ENCODE peak calls at places on chromosomes 5 and 9, in five cellular contexts. W, V, L, G and A are unnamed samples.
A peak's percentile ranks its signal among the peaks of the same experiment; 100 is the strongest.

GRCh38 chr5:12354686-12355085 is 450.4 kb upstream of the CTNND2 start:
- DNase-seq in W (no peak), V (no peak), L (no peak), G (no peak), A (no peak)

GRCh38 chr5:151571270-151572173 is 19.6 kb downstream of the FAT2 start:
- DNase-seq in W (no peak), V (no peak), L (no peak), G (no peak), A (no peak)

GRCh38 chr5:113375492-113376060 is 59.2 kb downstream of the TSSK1B start:
- DNase-seq in W (no peak), V (peak; percentile 21), L (no peak), G (no peak), A (no peak)

GRCh38 chr9:114409103-114409780 is 21.5 kb upstream of the AKNA start:
- DNase-seq in W (peak; percentile 53), V (no peak), L (no peak), G (peak; percentile 36), A (no peak)

GRCh38 chr9:34869390-34869789 is 88.7 kb upstream of the PHF24 start:
- DNase-seq in W (peak; percentile 16), V (no peak), L (no peak), G (peak; percentile 57), A (no peak)

GRCh38 chr5:92899611-92900010 is 681.4 kb downstream of the NR2F1-AS1 start:
- DNase-seq in W (no peak), V (no peak), L (no peak), G (no peak), A (no peak)

GRCh38 chr9:94861589-94862241 is 135.2 kb downstream of the AOPEP start:
- DNase-seq in W (no peak), V (no peak), L (no peak), G (peak; percentile 86), A (no peak)

GRCh38 chr9:37976714-37977477 is 73.0 kb upstream of the SLC25A51 start:
- DNase-seq in W (peak; percentile 90), V (no peak), L (peak; percentile 85), G (peak; percentile 90), A (no peak)

GRCh38 chr9:114431003-114431402 is 43.2 kb upstream of the AKNA start:
- DNase-seq in W (no peak), V (no peak), L (no peak), G (no peak), A (no peak)

GRCh38 chr5:157802747-157803146 is 56.2 kb downstream of the CLINT1 start:
- DNase-seq in W (no peak), V (no peak), L (no peak), G (no peak), A (no peak)

GRCh38 chr5:10702911-10703491 is 58.0 kb downstream of the DAP start:
- DNase-seq in W (peak; percentile 49), V (no peak), L (no peak), G (no peak), A (peak; percentile 91)

GRCh38 chr9:74804018-74804385 is 83.7 kb downstream of the TRPM6 start:
- DNase-seq in W (no peak), V (no peak), L (no peak), G (no peak), A (no peak)

GRCh38 chr5:131379723-131380122 is 115.9 kb downstream of the CDC42SE2 start:
- DNase-seq in W (peak; percentile 82), V (no peak), L (no peak), G (peak; percentile 94), A (peak; percentile 44)

GRCh38 chr5:99025298-99026045 is 96.7 kb upstream of the CHD1 start:
- DNase-seq in W (no peak), V (no peak), L (no peak), G (peak; percentile 15), A (no peak)

GRCh38 chr9:86585422-86586143 is 231.4 kb upstream of the TUT7 start:
- DNase-seq in W (no peak), V (no peak), L (no peak), G (no peak), A (no peak)

GRCh38 chr9:93292664-93293328 is 108.9 kb downstream of the WNK2 start:
- DNase-seq in W (no peak), V (no peak), L (no peak), G (no peak), A (no peak)

GRCh38 chr5:78638423-78638822 is 10.1 kb downstream of the LHFPL2 start:
- DNase-seq in W (peak; percentile 84), V (peak; percentile 45), L (peak; percentile 59), G (peak; percentile 98), A (no peak)

GRCh38 chr9:69546265-69546664 is 125.9 kb downstream of the APBA1 start:
- DNase-seq in W (no peak), V (no peak), L (no peak), G (peak; percentile 48), A (no peak)

GRCh38 chr9:112874006-112874405 is 16.7 kb downstream of the SLC46A2 start:
- DNase-seq in W (no peak), V (no peak), L (no peak), G (no peak), A (no peak)

GRCh38 chr9:123399803-123400378 is 43.9 kb downstream of the CRB2 start:
- DNase-seq in W (no peak), V (no peak), L (no peak), G (peak; percentile 7), A (peak; percentile 81)

GRCh38 chr5:19987594-19988345 is at the start of gene CDH18:
- DNase-seq in W (peak; percentile 4), V (peak; percentile 22), L (no peak), G (peak; percentile 45), A (no peak)

GRCh38 chr9:120372040-120372439 is 207.9 kb downstream of the CDK5RAP2 start:
- DNase-seq in W (no peak), V (no peak), L (no peak), G (no peak), A (no peak)

GRCh38 chr5:16464664-16465543 is 696 bp downstream of the ZNF622 start:
- DNase-seq in W (no peak), V (no peak), L (no peak), G (no peak), A (peak; percentile 32)

GRCh38 chr9:80691229-80691628 is 998.1 kb downstream of the TLE1 start:
- DNase-seq in W (no peak), V (no peak), L (no peak), G (no peak), A (no peak)

GRCh38 chr9:81465468-81466002 is 223.8 kb downstream of the TLE1 start:
- DNase-seq in W (peak; percentile 27), V (no peak), L (no peak), G (peak; percentile 35), A (no peak)

GRCh38 chr9:137243626-137244485 is 2.8 kb downstream of the TUBB4B start:
- DNase-seq in W (no peak), V (no peak), L (no peak), G (peak; percentile 20), A (no peak)

DNA sequence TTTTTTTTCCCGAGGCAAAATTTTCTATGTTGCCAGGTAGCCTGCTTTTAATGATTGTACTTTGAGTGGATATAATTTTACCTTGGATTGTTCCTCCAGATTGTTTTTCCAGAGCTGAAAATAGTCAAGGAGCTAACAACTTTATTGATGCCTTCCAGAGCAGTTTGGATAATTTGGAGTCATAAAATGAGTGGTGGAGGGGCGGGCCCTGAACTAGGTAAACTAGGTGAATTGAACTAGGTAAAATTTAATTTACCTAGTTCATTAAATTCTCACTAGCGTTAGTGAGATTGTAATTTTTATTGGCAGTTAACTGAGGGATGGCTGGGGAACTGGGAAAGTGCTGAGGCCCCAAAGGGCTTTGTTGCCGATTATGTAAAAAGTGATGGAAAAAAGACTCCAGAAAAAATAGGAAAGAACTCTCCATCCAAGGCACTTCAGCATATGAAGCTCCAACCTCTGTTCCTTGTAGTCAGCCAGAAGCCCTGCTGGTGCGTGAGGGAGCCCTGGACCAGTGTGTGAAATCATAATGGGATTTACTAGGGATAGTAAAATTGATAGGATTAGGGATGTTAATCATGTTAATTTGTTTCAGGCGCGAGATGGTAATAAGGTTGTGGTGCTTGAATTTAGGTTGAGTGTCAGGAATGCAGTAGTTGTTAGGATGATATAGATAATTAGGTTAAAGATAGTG is 1.7 kb downstream of the DNAJC25 start:
- DNase-seq in W (no peak), V (no peak), L (no peak), G (no peak), A (no peak)
- H3K4me3 ChIP-seq in W (peak overlapping the region; percentile 94), V (peak overlapping the region; percentile 97), L (peak overlapping the region; percentile 93), G (peak overlapping the region; percentile 90), A (peak overlapping the region; percentile 97)

GRCh38 chr5:72786676-72787075 is 29.8 kb upstream of the TNPO1 start:
- DNase-seq in W (no peak), V (no peak), L (no peak), G (no peak), A (no peak)
- H3K4me3 ChIP-seq in W (no peak overlapping the region), V (no peak overlapping the region), L (no peak overlapping the region), G (no peak overlapping the region), A (no peak overlapping the region)

DNA sequence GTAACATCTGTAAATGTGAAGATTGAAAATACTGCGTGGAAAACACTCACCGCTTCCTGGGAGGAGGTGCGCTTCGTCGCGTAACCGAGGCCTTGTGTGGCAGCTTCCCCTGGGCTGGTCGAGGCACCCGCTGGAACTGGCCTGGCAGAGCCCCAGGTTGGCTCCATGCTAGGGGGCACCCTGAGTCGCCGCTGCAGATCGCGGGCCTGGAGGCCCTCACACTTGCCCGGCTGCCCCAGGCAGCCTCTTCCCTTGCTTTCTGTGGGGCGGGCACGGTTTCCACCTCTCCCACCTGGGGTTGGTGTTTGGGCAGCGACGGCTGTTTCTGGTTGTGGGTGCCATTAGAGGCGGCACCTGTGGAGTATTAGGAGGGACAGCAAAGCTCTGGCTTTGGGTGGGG is 852 bp downstream of the ZNF354C start:
- DNase-seq in W (no peak), V (no peak), L (no peak), G (peak; percentile 18), A (no peak)
- H3K4me3 ChIP-seq in W (peak overlapping the region; percentile 72), V (peak overlapping the region; percentile 84), L (peak overlapping the region; percentile 77), G (peak overlapping the region; percentile 73), A (no peak overlapping the region)

DNA sequence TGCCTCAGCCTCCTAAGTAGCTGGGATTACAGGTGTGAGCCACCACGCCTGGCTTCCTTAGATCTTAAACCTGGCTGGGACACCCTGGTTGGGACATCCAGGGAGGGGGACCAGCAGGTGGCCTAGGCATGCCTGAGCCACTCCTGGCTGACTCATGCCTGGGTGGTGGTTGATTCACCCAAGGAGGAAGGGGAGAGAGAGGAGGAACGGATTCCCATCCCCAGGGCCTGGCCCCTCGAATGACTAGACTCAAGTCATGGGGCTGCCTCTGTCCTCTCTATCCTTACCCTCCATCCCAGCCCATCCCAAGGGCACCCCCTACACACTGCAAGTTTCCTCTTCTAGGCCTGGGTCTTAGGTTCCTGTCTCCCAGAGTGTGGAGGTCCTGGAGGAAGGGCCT is 12.7 kb downstream of the EEIG1 start:
- DNase-seq in W (no peak), V (peak; percentile 13), L (no peak), G (peak; percentile 75), A (no peak)
- H3K4me3 ChIP-seq in W (no peak overlapping the region), V (no peak overlapping the region), L (no peak overlapping the region), G (no peak overlapping the region), A (no peak overlapping the region)

DNA sequence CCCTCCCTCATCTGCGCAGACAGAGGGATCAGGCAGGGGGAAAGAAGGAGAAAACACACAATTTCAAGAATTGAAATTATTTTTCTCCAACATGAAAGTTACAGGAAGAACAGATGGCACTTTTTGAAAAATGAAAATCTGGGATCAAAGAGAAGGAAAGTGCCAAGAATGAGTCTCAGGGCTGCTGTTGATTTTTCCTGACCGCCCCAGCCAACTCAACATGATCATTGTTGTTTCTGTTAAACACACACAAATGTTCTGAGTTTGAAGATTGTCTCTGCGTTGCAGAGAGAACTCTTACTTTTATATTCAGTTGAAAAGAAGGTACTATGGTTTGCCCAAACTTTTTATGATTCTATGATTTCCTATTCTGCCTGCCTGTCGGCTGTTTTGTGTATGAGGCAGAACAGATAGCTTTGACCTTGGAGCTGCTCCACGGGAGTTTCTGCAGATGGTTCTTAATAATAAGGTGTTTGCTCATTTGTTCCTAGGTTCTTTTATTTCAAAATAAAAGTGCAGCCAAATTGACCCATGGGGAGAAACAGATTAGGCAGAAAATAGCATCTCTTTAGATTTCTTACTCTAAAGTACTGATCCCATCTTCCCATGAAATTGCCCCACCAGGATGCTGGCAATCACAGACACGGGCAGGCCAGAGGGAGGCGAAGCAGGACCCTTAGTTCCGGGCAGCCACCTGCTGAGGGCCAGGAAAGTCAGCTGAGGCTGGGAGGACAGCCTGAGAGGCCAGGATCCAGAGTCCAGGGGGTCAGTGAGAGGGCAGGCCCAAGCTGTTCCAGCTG is 145.0 kb downstream of the CMYA5 start:
- DNase-seq in W (no peak), V (no peak), L (no peak), G (no peak), A (no peak)
- H3K4me3 ChIP-seq in W (no peak overlapping the region), V (no peak overlapping the region), L (no peak overlapping the region), G (no peak overlapping the region), A (no peak overlapping the region)